ENCODE peak calls at places on chromosomes 16 and 17, in ten cellular contexts. W, B, U, M, J, N, V, E, O and F are unnamed samples.

GRCh38 chr17:77909236-77909635 is 49.3 kb upstream of the TNRC6C start:
- DNase-seq in W (no peak), B (peak), U (no peak), M (no peak), J (no peak), N (no peak), V (no peak), E (peak), O (no peak), F (no peak)

GRCh38 chr16:11562411-11562810 is 24.3 kb downstream of the LITAF start:
- DNase-seq in W (no peak), B (no peak), U (no peak), M (no peak), J (no peak), N (no peak), V (no peak), E (peak), O (no peak), F (no peak)

GRCh38 chr17:31926100-31926729 is 10.6 kb upstream of the SUZ12 start:
- DNase-seq in W (no peak), B (no peak), U (no peak), M (no peak), J (no peak), N (no peak), V (no peak), E (no peak), O (no peak), F (no peak)

GRCh38 chr16:48503779-48504178 is 106.2 kb downstream of the N4BP1 start:
- DNase-seq in W (no peak), B (peak), U (no peak), M (no peak), J (no peak), N (peak), V (no peak), E (no peak), O (peak), F (peak)

GRCh38 chr17:43900183-43900857 is 7.0 kb downstream of the MPP2 start:
- DNase-seq in W (no peak), B (peak), U (no peak), M (peak), J (peak), N (peak), V (peak), E (peak), O (peak), F (peak)

GRCh38 chr16:84612686-84613085 is 5.2 kb downstream of the COTL1 start:
- DNase-seq in W (no peak), B (no peak), U (no peak), M (no peak), J (peak), N (no peak), V (no peak), E (no peak), O (no peak), F (no peak)

GRCh38 chr17:6592193-6592592 is 35.8 kb upstream of the PITPNM3 start:
- DNase-seq in W (no peak), B (no peak), U (no peak), M (no peak), J (no peak), N (no peak), V (peak), E (no peak), O (no peak), F (no peak)

GRCh38 chr16:70253291-70254094 is 1.8 kb upstream of the EXOSC6 start:
- DNase-seq in W (no peak), B (peak), U (no peak), M (peak), J (no peak), N (peak), V (peak), E (no peak), O (peak), F (no peak)

GRCh38 chr17:55833311-55833710 is 82.5 kb downstream of the PCTP start:
- DNase-seq in W (no peak), B (no peak), U (no peak), M (no peak), J (no peak), N (no peak), V (no peak), E (no peak), O (no peak), F (no peak)

GRCh38 chr17:40437095-40437732 is 6.0 kb upstream of the IGFBP4 start:
- DNase-seq in W (no peak), B (peak), U (no peak), M (no peak), J (peak), N (no peak), V (no peak), E (no peak), O (no peak), F (no peak)

GRCh38 chr16:76650579-76650978 is 373.4 kb downstream of the CNTNAP4 start:
- DNase-seq in W (no peak), B (no peak), U (no peak), M (no peak), J (no peak), N (no peak), V (peak), E (no peak), O (no peak), F (no peak)

GRCh38 chr16:2015117-2015946 is 4.3 kb upstream of the NPW start:
- DNase-seq in W (no peak), B (no peak), U (no peak), M (no peak), J (no peak), N (peak), V (no peak), E (no peak), O (peak), F (no peak)

GRCh38 chr16:49350265-49351103 is 23.1 kb upstream of the C16orf78 start:
- DNase-seq in W (no peak), B (peak), U (no peak), M (peak), J (no peak), N (peak), V (peak), E (no peak), O (peak), F (peak)

GRCh38 chr17:49548506-49549310 is 27.0 kb upstream of the NXPH3 start:
- DNase-seq in W (peak), B (peak), U (no peak), M (no peak), J (no peak), N (peak), V (peak), E (no peak), O (peak), F (no peak)

GRCh38 chr16:83116274-83116892 is 489.6 kb downstream of the CDH13 start:
- DNase-seq in W (no peak), B (no peak), U (no peak), M (no peak), J (no peak), N (no peak), V (no peak), E (no peak), O (peak), F (no peak)

GRCh38 chr17:61403846-61404701 is 4.4 kb downstream of the TBX2 start:
- DNase-seq in W (no peak), B (no peak), U (no peak), M (no peak), J (no peak), N (no peak), V (no peak), E (no peak), O (peak), F (no peak)

GRCh38 chr16:69150146-69150865 is 17.9 kb downstream of the UTP4 start:
- DNase-seq in W (no peak), B (peak), U (no peak), M (peak), J (peak), N (peak), V (peak), E (no peak), O (peak), F (no peak)

GRCh38 chr16:15672514-15673167 is 22.6 kb downstream of the NDE1 start:
- DNase-seq in W (peak), B (peak), U (peak), M (peak), J (peak), N (peak), V (peak), E (peak), O (peak), F (peak)
- H3K4me3 ChIP-seq in W (no peak), B (no peak), U (peak), M (peak), J (no peak), N (no peak), V (no peak), E (peak), O (peak), F (no peak)

GRCh38 chr16:15976225-15976812 is 26.9 kb downstream of the ABCC1 start:
- DNase-seq in W (no peak), B (no peak), U (no peak), M (no peak), J (no peak), N (no peak), V (peak), E (no peak), O (no peak), F (no peak)

GRCh38 chr16:15973460-15973859 is 24.0 kb downstream of the ABCC1 start:
- DNase-seq in W (no peak), B (no peak), U (no peak), M (no peak), J (no peak), N (no peak), V (no peak), E (no peak), O (peak), F (no peak)

GRCh38 chr16:15976929-15977637 is 27.7 kb downstream of the ABCC1 start:
- DNase-seq in W (no peak), B (peak), U (no peak), M (no peak), J (no peak), N (no peak), V (no peak), E (no peak), O (peak), F (peak)

GRCh38 chr16:15973997-15974396 is 24.6 kb downstream of the ABCC1 start:
- DNase-seq in W (no peak), B (no peak), U (no peak), M (no peak), J (no peak), N (no peak), V (no peak), E (no peak), O (no peak), F (no peak)

DNA sequence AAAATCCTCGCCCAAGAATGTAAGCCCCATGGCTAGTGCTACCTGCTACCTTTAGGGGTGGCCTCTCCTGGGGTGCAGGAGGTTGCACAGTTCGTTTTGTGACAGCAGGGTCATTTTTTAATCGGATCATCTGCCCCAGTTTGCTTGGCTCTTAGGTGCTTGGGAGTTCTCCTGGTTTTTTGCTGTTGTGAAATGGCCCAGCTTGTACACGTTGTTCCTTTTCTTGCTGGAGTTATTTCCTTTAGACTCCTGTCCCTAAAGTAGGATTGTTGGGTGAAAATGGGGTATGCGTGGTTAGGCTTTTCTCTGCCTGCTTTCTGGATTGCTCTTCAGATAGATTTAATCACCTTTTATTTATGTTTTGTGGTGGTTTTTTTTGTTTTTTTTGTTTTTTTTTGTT is 25.8 kb downstream of the ABCC1 start:
- DNase-seq in W (no peak), B (peak), U (no peak), M (no peak), J (no peak), N (no peak), V (no peak), E (no peak), O (peak), F (no peak)
- H3K4me3 ChIP-seq in W (no peak), B (no peak), U (no peak), M (no peak), J (no peak), N (no peak), V (no peak), E (no peak), O (no peak), F (no peak)

GRCh38 chr16:75048546-75048945 is 49.7 kb downstream of the ZNRF1 start:
- DNase-seq in W (no peak), B (no peak), U (no peak), M (no peak), J (no peak), N (no peak), V (no peak), E (no peak), O (no peak), F (no peak)
- H3K4me3 ChIP-seq in W (no peak), B (no peak), U (no peak), M (no peak), J (no peak), N (no peak), V (no peak), E (no peak), O (no peak), F (no peak)

GRCh38 chr16:73274140-73274539 is 226.2 kb upstream of the ZFHX3 start:
- DNase-seq in W (no peak), B (no peak), U (no peak), M (no peak), J (no peak), N (no peak), V (no peak), E (no peak), O (no peak), F (no peak)

GRCh38 chr16:73279451-73279850 is 231.5 kb upstream of the ZFHX3 start:
- DNase-seq in W (no peak), B (no peak), U (no peak), M (no peak), J (no peak), N (no peak), V (no peak), E (no peak), O (no peak), F (no peak)

GRCh38 chr16:73277066-73277465 is 229.1 kb upstream of the ZFHX3 start:
- DNase-seq in W (no peak), B (no peak), U (no peak), M (no peak), J (no peak), N (no peak), V (no peak), E (no peak), O (no peak), F (no peak)

GRCh38 chr16:73275024-73275423 is 227.1 kb upstream of the ZFHX3 start:
- DNase-seq in W (no peak), B (no peak), U (no peak), M (no peak), J (no peak), N (no peak), V (no peak), E (no peak), O (no peak), F (no peak)

GRCh38 chr16:73275448-73275847 is 227.5 kb upstream of the ZFHX3 start:
- DNase-seq in W (no peak), B (no peak), U (no peak), M (no peak), J (no peak), N (peak), V (no peak), E (no peak), O (no peak), F (no peak)
- H3K4me3 ChIP-seq in W (no peak), B (no peak), U (no peak), M (no peak), J (no peak), N (no peak), V (no peak), E (no peak), O (no peak), F (no peak)

GRCh38 chr17:3513305-3514035 is 37.7 kb downstream of the ASPA start:
- DNase-seq in W (no peak), B (no peak), U (no peak), M (peak), J (no peak), N (no peak), V (no peak), E (no peak), O (peak), F (no peak)
- H3K4me3 ChIP-seq in W (no peak), B (no peak), U (no peak), M (no peak), J (no peak), N (no peak), V (no peak), E (no peak), O (peak), F (no peak)

DNA sequence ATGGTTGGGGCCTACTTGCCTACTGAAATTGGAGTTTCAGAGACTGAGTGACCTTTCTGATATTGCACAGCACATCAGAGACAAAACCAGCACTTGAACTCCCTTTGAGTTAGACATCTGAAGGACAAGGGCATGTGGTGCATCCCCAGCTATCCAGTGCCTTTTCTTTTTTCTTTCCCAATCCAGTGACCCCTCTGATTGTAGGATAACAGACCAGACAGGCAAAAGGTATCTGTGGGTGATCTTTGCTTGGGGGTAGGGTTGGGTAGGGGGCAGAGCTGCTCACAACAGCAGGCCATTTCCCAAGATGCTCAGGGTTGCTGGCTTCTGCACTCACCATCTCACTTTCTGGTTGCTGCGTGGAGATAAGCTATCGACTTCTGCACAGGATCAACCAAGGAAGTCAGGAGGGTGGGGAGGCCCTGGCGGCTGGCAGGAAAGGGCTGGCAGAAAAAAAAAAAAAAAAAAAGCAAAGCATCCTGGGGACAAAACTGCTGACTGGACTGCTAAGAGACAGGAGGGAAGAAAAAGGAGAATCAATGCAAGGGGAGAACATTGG is 42.2 kb downstream of the HOXB1 start:
- DNase-seq in W (no peak), B (no peak), U (no peak), M (peak), J (no peak), N (no peak), V (peak), E (no peak), O (peak), F (no peak)
- H3K4me3 ChIP-seq in W (no peak), B (no peak), U (no peak), M (no peak), J (no peak), N (no peak), V (no peak), E (no peak), O (no peak), F (no peak)

DNA sequence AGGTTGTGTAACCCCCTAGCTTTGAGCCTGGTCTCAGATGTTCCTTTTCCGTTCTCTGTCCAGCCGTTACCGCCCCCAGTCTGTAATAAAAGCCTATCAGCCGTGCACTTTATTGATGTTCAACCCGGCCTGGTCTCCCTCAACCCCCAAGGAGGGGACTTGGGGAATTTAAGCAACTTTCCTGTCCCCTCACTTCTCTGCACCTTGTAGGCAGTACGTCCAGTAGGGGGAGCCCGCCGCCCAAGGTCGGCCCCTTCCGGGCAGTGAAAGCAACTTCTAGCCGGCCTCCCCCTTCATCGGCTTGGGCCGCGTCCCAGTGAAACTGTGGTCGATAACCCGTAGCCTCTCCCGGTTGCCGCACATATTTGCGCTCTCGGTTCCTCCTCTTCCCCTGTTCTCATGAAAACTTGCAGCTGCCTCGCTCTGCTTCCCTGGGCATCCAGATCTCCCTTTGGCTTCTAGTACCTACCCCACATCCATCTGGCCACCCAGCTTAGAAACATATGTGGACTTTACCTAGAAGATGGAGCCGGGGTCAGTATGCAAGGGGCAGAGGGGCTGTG is 7.9 kb downstream of the PNPO start:
- DNase-seq in W (no peak), B (peak), U (peak), M (peak), J (peak), N (peak), V (peak), E (peak), O (peak), F (peak)
- H3K4me3 ChIP-seq in W (peak), B (no peak), U (peak), M (peak), J (no peak), N (no peak), V (no peak), E (peak), O (peak), F (peak)

GRCh38 chr17:64773386-64773835 is 111.3 kb upstream of the SMURF2 start:
- DNase-seq in W (no peak), B (no peak), U (no peak), M (no peak), J (no peak), N (no peak), V (no peak), E (no peak), O (no peak), F (no peak)

GRCh38 chr17:64775701-64776570 is 113.8 kb upstream of the SMURF2 start:
- DNase-seq in W (no peak), B (no peak), U (no peak), M (no peak), J (no peak), N (no peak), V (no peak), E (peak), O (no peak), F (no peak)

GRCh38 chr17:64772845-64773299 is 110.8 kb upstream of the SMURF2 start:
- DNase-seq in W (no peak), B (no peak), U (no peak), M (no peak), J (no peak), N (no peak), V (no peak), E (no peak), O (no peak), F (no peak)

GRCh38 chr17:64774888-64775600 is 112.9 kb upstream of the SMURF2 start:
- DNase-seq in W (no peak), B (no peak), U (no peak), M (no peak), J (no peak), N (no peak), V (no peak), E (no peak), O (no peak), F (no peak)

DNA sequence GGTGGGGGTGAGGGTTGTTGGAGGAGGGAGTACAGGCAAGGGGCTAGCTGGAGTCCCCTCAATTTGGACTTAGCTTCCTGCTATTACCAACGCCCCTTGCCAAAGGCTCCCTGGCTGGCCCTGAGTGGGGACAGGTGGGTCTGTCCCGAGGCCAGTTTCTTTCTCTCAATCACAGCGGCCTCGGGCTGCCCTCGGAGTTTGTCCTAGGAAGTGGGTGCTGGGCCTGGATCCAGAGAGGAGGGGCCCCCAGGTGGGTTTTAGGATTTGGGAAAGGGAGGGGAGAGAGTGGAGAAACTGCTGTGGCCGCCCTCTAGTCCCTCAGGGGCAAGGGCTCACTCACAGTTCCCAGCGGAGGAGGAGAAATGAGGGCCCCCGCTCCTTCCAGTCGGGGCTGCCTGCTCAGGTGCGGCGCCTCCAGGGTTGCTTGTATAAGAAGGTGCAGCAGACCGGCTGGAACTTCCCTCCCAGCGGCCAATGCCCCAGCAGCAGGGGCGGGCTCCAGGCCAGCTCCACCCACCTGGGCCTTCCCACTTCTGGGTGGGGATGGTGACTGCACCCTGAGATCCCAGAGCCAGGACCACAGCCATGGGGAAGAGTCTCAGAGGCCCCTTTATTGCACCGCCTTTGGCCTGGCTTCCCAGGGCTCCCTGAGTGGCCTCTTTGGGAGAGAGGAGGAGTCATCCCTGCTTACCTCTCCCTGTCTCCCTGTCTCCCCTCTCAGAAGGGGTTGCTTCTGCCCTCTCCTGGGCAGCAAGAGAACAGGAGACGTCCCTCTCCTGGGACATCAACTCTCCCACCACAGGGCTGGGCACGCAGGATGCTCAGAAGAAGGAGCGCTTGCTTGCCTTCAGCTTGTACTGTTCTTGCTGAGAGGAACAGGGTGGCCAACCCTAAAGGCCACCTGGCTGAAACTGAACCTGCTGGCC is 112.0 kb upstream of the SMURF2 start:
- DNase-seq in W (no peak), B (peak), U (no peak), M (no peak), J (no peak), N (peak), V (peak), E (peak), O (peak), F (no peak)
- H3K4me3 ChIP-seq in W (no peak), B (no peak), U (peak), M (no peak), J (no peak), N (no peak), V (peak), E (no peak), O (no peak), F (no peak)